ENCODE peak calls at places on chromosomes 4 and X, in ten cellular contexts. Z, C, U, D, Q, B, I, L, A and S are unnamed samples.

GRCh38 chr4:101981756-101982155 is 191.2 kb downstream of the BANK1 start:
- DNase-seq in B (no peak), L (no peak), A (peak), D (no peak), Q (no peak), I (no peak), U (no peak), Z (no peak), C (no peak), S (no peak)

GRCh38 chrX:120755066-120755846 is 120.4 kb downstream of the CT47B1 start:
- DNase-seq in L (no peak), Z (no peak), U (no peak), A (peak), B (no peak), D (no peak), C (peak), I (peak), Q (no peak), S (no peak)

GRCh38 chr4:21678711-21679110 is 269.9 kb downstream of the KCNIP4 start:
- DNase-seq in Q (no peak), L (no peak), I (no peak), Z (no peak), B (no peak), C (no peak), U (no peak), A (no peak), D (no peak), S (no peak)

GRCh38 chr4:157115613-157116340 is 39.8 kb downstream of the GLRB start:
- DNase-seq in Z (no peak), Q (no peak), C (no peak), L (no peak), A (no peak), U (peak), B (no peak), D (no peak), I (no peak), S (no peak)

GRCh38 chrX:72309297-72310071 is 3.8 kb upstream of the CITED1 start:
- DNase-seq in L (no peak), A (no peak), Z (no peak), U (no peak), C (no peak), Q (no peak), B (no peak), I (no peak), D (no peak), S (no peak)

GRCh38 chr4:21655100-21655499 is 293.5 kb downstream of the KCNIP4 start:
- DNase-seq in L (no peak), I (no peak), C (no peak), Z (no peak), B (no peak), A (no peak), Q (no peak), U (no peak), D (no peak), S (no peak)

GRCh38 chr4:93834371-93835066 is 6.0 kb downstream of the ATOH1 start:
- DNase-seq in Q (no peak), B (no peak), Z (no peak), U (no peak), I (no peak), A (no peak), D (no peak), C (no peak), L (no peak), S (no peak)

GRCh38 chr4:149029056-149029651 is 586.9 kb upstream of the NR3C2 start:
- DNase-seq in I (no peak), Z (no peak), L (no peak), D (no peak), B (no peak), A (no peak), U (no peak), Q (no peak), C (no peak), S (no peak)

GRCh38 chrX:129145898-129146297 is 377.4 kb downstream of the SMARCA1 start:
- DNase-seq in Z (no peak), C (no peak), L (no peak), A (no peak), U (no peak), D (no peak), I (no peak), Q (no peak), B (no peak), S (no peak)

GRCh38 chr4:128283071-128283470 is 4.5 kb downstream of the PGRMC2 start:
- DNase-seq in Q (no peak), D (no peak), B (no peak), U (no peak), A (no peak), Z (no peak), I (no peak), L (no peak), C (no peak), S (no peak)

GRCh38 chr4:129900430-129900953 is 804.5 kb downstream of the C4orf33 start:
- DNase-seq in I (no peak), L (peak), U (no peak), C (no peak), D (no peak), Q (no peak), B (no peak), Z (no peak), A (no peak), S (no peak)

GRCh38 chrX:48996969-48997368 is 5.1 kb downstream of the GRIPAP1 start:
- DNase-seq in D (no peak), B (no peak), A (no peak), U (no peak), Z (no peak), Q (no peak), C (peak), L (no peak), I (no peak), S (peak)

GRCh38 chrX:10769696-10770619 is 149.6 kb upstream of the MID1 start:
- DNase-seq in U (no peak), Q (no peak), Z (no peak), D (no peak), B (peak), I (no peak), A (no peak), C (no peak), L (no peak), S (no peak)

GRCh38 chr4:102759835-102760644 is 728 bp downstream of the MANBA start:
- DNase-seq in I (peak), L (no peak), A (peak), D (no peak), Z (peak), C (peak), Q (no peak), U (no peak), B (no peak), S (no peak)

GRCh38 chr4:10579700-10580099 is 104.9 kb downstream of the CLNK start:
- DNase-seq in A (no peak), U (no peak), Q (no peak), C (no peak), L (no peak), I (peak), Z (no peak), D (peak), B (no peak), S (no peak)

GRCh38 chrX:114999906-115000305 is 17.5 kb downstream of the IL13RA2 start:
- DNase-seq in B (no peak), Z (no peak), A (no peak), I (no peak), U (no peak), Q (no peak), L (no peak), C (no peak), D (no peak), S (no peak)

GRCh38 chr4:107616838-107617389 is 103.1 kb downstream of the PAPSS1 start:
- DNase-seq in D (no peak), C (no peak), U (no peak), Z (no peak), I (no peak), L (no peak), B (no peak), Q (no peak), A (no peak), S (no peak)

GRCh38 chrX:16002185-16002584 is 121.2 kb upstream of the GRPR start:
- DNase-seq in C (no peak), U (no peak), I (no peak), Z (no peak), A (no peak), L (no peak), B (no peak), Q (no peak), D (no peak), S (no peak)

GRCh38 chr4:29559281-29559680 is 1160.9 kb upstream of the PCDH7 start:
- DNase-seq in A (no peak), B (no peak), I (no peak), Q (no peak), D (no peak), Z (no peak), L (no peak), C (no peak), U (no peak), S (no peak)

GRCh38 chrX:119497185-119497584 is 28.9 kb downstream of the SLC25A5 start:
- DNase-seq in I (no peak), L (no peak), A (peak), Z (no peak), Q (no peak), D (no peak), C (no peak), B (no peak), U (no peak), S (no peak)

GRCh38 chrX:625137-625691 is 5.4 kb upstream of the SHOX start:
- DNase-seq in Q (no peak), A (no peak), C (no peak), I (no peak), L (no peak), B (no peak), Z (no peak), U (no peak), D (no peak), S (no peak)

GRCh38 chr4:24736066-24736465 is 59.3 kb upstream of the SOD3 start:
- DNase-seq in L (no peak), C (no peak), U (no peak), Z (no peak), A (no peak), Q (peak), D (no peak), B (no peak), I (peak), S (no peak)

GRCh38 chr4:141899541-141899940 is 263.2 kb downstream of the IL15 start:
- DNase-seq in U (no peak), L (no peak), I (no peak), C (no peak), Q (no peak), A (no peak), B (no peak), D (no peak), Z (no peak), S (no peak)

GRCh38 chr4:14176613-14177012 is 549.1 kb upstream of the BOD1L1 start:
- DNase-seq in D (no peak), A (no peak), Z (no peak), B (no peak), L (no peak), C (no peak), Q (no peak), I (no peak), U (no peak), S (no peak)